ENCODE peak calls at places on chromosomes 1 and 21, in six cellular contexts. Y is esophagus squamous epithelium, F is NB4, Q is GM12878, P is breast epithelium, S is tibial nerve. W is an unnamed sample.

GRCh38 chr1:24714859-24715520 is 30.3 kb upstream of the CLIC4 start:
- DNase-seq in Y (no peak), F (no peak), Q (no peak), P (peak), S (no peak), W (no peak)

GRCh38 chr21:33051925-33052324 is 18.0 kb upstream of the OLIG1 start:
- DNase-seq in Y (no peak), F (no peak), Q (no peak), P (no peak), S (no peak), W (no peak)

GRCh38 chr1:243916160-243916559 is 66.1 kb upstream of the AKT3 start:
- DNase-seq in Y (no peak), F (no peak), Q (no peak), P (no peak), S (no peak), W (no peak)

GRCh38 chr1:98044766-98045165 is 123.9 kb upstream of the DPYD start:
- DNase-seq in Y (no peak), F (no peak), Q (no peak), P (no peak), S (no peak), W (no peak)

GRCh38 chr1:29590583-29591555 is 354.5 kb downstream of the PTPRU start:
- DNase-seq in Y (no peak), F (no peak), Q (no peak), P (no peak), S (no peak), W (no peak)

GRCh38 chr1:2230781-2231666 is 2.9 kb downstream of the SKI start:
- DNase-seq in Y (no peak), F (no peak), Q (no peak), P (no peak), S (no peak), W (no peak)

GRCh38 chr1:150322310-150322709 is 977 bp downstream of the PRPF3 start:
- DNase-seq in Y (no peak), F (peak), Q (no peak), P (no peak), S (no peak), W (no peak)

GRCh38 chr1:176601358-176601757 is 138.4 kb downstream of the PAPPA2 start:
- DNase-seq in Y (no peak), F (no peak), Q (no peak), P (no peak), S (no peak), W (no peak)

GRCh38 chr1:109266965-109267364 is 16.0 kb downstream of the PSRC1 start:
- DNase-seq in Y (no peak), F (peak), Q (no peak), P (no peak), S (no peak), W (no peak)

GRCh38 chr1:49686107-49686506 is 337.6 kb downstream of the AGBL4 start:
- DNase-seq in Y (no peak), F (no peak), Q (no peak), P (no peak), S (no peak), W (no peak)

GRCh38 chr1:109723351-109723750 is 11.3 kb downstream of the GSTM5 start:
- DNase-seq in Y (no peak), F (no peak), Q (no peak), P (no peak), S (no peak), W (no peak)

GRCh38 chr21:28602581-28602980 is 390.1 kb downstream of the LTN1 start:
- DNase-seq in Y (no peak), F (no peak), Q (no peak), P (no peak), S (no peak), W (no peak)

GRCh38 chr1:27306892-27307850 is 14.8 kb upstream of the TMEM222 start:
- DNase-seq in Y (no peak), F (peak), Q (no peak), P (no peak), S (no peak), W (no peak)

GRCh38 chr1:232036161-232036942 is 409.8 kb downstream of the DISC1 start:
- DNase-seq in Y (no peak), F (no peak), Q (no peak), P (no peak), S (no peak), W (no peak)

GRCh38 chr21:42389449-42389835 is 6.4 kb downstream of the TMPRSS3 start:
- DNase-seq in Y (no peak), F (no peak), Q (no peak), P (peak), S (no peak), W (peak)

GRCh38 chr1:85460555-85461088 is 4.3 kb downstream of the DDAH1 start:
- DNase-seq in Y (no peak), F (no peak), Q (no peak), P (peak), S (no peak), W (peak)

GRCh38 chr1:180623579-180624347 is 8.1 kb upstream of the XPR1 start:
- DNase-seq in Y (no peak), F (peak), Q (no peak), P (no peak), S (no peak), W (no peak)

GRCh38 chr1:36658838-36659237 is 176.1 kb upstream of the CSF3R start:
- DNase-seq in Y (no peak), F (no peak), Q (no peak), P (no peak), S (no peak), W (peak)

GRCh38 chr1:37455516-37455915 is 18.9 kb upstream of the ZC3H12A start:
- DNase-seq in Y (no peak), F (no peak), Q (no peak), P (no peak), S (no peak), W (no peak)

GRCh38 chr1:10033359-10033845 is 644 bp downstream of the UBE4B start:
- DNase-seq in Y (no peak), F (peak), Q (no peak), P (no peak), S (no peak), W (no peak)

GRCh38 chr1:10032287-10032589 is 520 bp upstream of the UBE4B start:
- DNase-seq in Y (no peak), F (no peak), Q (no peak), P (no peak), S (no peak), W (no peak)

GRCh38 chr1:10027027-10027426 is 5.7 kb upstream of the UBE4B start:
- DNase-seq in Y (no peak), F (no peak), Q (no peak), P (no peak), S (no peak), W (no peak)

GRCh38 chr1:10031461-10031860 is 1.3 kb upstream of the UBE4B start:
- DNase-seq in Y (no peak), F (no peak), Q (no peak), P (no peak), S (no peak), W (no peak)

DNA sequence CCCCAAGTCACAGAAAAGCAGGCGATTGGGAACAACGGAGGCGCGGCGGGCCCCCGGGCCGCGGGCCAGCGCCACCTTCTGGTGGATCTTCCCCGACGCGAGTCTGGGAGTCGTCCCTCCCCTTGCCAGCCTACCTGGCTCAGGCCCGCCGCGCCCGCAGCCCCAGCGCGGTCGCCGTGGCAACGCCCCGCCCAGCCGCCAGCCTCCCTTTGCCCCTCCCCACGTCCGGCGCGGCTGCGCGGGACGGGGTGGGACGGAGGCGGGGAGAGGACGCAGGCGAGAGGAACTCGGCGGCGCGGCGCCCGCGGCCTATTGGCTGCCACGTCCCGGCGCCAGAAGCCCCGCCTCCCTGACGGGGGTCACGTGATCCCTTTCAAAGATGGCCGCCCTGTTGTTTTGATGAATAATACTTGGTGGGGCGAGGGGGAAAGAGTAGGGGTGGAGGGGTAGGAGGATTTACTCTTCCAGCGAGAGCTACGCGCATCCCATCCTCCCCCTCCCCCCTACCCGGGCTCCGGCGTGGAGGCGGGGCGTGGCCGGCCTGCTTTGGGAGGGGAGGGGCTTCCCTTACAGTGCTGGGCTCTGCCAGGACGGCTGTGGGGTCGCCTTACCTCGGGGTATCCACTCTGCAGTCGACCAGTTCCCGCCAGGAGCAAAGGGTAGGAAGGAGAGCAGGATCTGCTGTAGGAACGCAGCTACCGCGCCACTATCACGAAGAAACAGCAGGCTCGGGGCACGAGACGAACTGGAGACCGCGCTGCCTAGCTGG is at the start of gene UBE4B:
- DNase-seq in Y (peak), F (peak), Q (peak), P (peak), S (peak), W (peak)
- TF ChIP-seq POLR2A in Y (no peak), F (peak), Q (peak), P (peak), S (peak), W (no peak)

GRCh38 chr1:14698206-14698605 is 99.7 kb downstream of the KAZN start:
- DNase-seq in Y (no peak), F (no peak), Q (no peak), P (no peak), S (no peak), W (no peak)

GRCh38 chr1:14697371-14697770 is 98.9 kb downstream of the KAZN start:
- DNase-seq in Y (no peak), F (no peak), Q (no peak), P (no peak), S (no peak), W (no peak)

GRCh38 chr1:14704846-14705245 is 106.4 kb downstream of the KAZN start:
- DNase-seq in Y (no peak), F (no peak), Q (peak), P (no peak), S (no peak), W (no peak)

GRCh38 chr1:14696766-14697165 is 98.3 kb downstream of the KAZN start:
- DNase-seq in Y (no peak), F (no peak), Q (no peak), P (no peak), S (no peak), W (no peak)

DNA sequence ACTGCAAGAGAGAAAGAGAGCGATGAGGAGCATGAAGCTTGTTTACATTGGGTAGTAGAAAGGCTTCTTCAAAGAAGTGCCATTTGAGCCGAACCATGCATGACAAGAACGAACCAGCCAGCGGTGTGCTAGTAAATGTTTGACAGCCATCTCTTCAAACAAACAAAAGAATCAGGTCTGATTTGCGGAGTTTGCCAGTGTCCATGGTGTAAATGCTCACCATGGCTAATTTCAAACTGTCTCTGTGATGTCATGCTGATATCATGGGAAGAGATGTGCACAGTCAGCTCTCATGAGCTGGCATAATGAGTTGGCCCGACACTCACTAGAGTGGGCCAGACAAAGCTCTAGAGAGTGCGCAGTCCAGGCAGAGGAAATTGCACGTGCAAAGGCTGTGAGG is 101.1 kb downstream of the KAZN start:
- DNase-seq in Y (no peak), F (no peak), Q (no peak), P (no peak), S (no peak), W (no peak)
- TF ChIP-seq POLR2A in Y (no peak), F (no peak), Q (no peak), P (no peak), S (no peak), W (no peak)

DNA sequence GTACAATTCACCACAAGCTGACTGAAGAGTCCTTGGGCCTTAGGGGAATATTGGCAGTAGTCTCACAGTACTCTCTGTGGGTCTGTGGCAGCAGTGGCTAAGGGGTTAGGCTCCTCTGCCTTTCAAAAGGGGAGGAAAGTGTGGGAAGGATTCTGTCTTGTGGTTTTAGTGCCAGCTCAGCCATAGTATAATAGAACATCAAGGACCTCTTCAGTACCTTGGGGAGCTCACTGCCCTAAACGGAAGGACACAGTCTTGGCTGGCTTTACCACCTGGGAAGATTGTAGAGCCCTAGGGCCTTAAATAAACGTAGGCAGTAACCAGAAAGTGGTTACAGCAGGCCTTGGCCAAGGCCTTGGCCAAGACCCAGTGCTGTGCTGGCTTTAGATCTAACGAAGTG is 265.7 kb downstream of the COL11A1 start:
- DNase-seq in Y (no peak), F (peak), Q (no peak), P (no peak), S (no peak), W (no peak)
- TF ChIP-seq POLR2A in Y (no peak), F (no peak), Q (no peak), P (no peak), S (no peak), W (no peak)

DNA sequence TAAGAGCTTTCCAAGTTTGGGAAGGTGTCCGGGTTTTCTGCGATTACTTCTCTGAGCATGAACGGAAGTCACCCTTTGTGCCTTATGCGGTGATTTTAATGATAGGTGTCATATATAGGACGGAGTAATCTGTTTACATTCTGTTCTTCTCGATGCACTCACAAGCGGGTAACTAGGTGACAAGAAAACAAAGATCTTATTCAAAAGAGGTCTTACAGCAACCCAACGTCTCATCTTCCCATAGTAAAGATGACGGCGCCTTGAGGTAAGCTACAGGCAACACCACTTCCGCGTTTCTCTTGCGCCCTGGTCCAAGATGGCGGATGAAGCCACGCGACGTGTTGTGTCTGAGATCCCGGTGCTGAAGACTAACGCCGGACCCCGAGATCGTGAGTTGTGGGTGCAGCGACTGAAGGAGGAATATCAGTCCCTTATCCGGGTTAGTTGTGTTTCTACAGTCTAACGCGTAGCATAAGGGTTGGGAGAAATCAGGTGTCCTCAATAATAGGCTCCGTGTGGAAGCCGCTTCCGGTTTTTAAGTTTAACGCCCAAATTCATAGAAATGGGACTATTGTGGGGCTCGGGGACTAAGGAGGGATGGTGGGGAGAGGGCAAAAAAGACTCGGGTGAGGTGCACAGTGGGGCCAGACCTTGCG is at the start of gene UFC1:
- DNase-seq in Y (peak), F (peak), Q (peak), P (peak), S (peak), W (peak)
- TF ChIP-seq POLR2A in Y (no peak), F (peak), Q (peak), P (no peak), S (peak), W (no peak)

GRCh38 chr21:44327603-44327974 is 11.6 kb downstream of the CFAP410 start:
- DNase-seq in Y (no peak), F (peak), Q (no peak), P (no peak), S (no peak), W (no peak)
- TF ChIP-seq POLR2A in Y (no peak), F (no peak), Q (no peak), P (no peak), S (no peak), W (no peak)

GRCh38 chr1:234969630-234970370 is 158.8 kb downstream of the TOMM20 start:
- DNase-seq in Y (no peak), F (no peak), Q (no peak), P (no peak), S (peak), W (peak)

GRCh38 chr1:234970371-234970730 is 158.3 kb downstream of the TOMM20 start:
- DNase-seq in Y (no peak), F (no peak), Q (no peak), P (no peak), S (no peak), W (no peak)

GRCh38 chr1:234970731-234971476 is 157.7 kb downstream of the TOMM20 start:
- DNase-seq in Y (no peak), F (peak), Q (no peak), P (peak), S (peak), W (peak)

GRCh38 chr1:234968470-234968869 is 160.2 kb downstream of the TOMM20 start:
- DNase-seq in Y (no peak), F (no peak), Q (no peak), P (no peak), S (no peak), W (no peak)

DNA sequence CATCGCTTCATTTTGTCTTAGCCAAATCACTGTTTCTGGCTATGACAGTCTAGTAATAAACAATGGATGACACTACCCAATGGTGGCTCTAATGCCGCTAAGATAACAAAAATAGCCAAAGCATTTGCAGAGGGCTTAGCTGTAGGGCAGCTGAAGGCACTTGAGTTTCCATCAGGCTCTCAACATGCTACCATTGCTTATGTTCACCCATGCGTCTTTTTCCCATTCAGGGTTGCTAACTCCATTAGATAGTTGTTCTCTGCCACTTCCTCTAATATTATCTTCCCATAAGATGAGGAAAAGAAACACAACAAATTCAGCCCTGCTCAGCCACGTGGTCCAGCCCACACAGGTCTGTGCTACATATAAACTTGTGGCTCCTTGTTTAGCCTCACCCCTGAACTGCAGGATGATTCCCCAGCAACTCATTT is 159.6 kb downstream of the TOMM20 start:
- DNase-seq in Y (no peak), F (no peak), Q (no peak), P (no peak), S (no peak), W (no peak)
- TF ChIP-seq POLR2A in Y (no peak), F (no peak), Q (no peak), P (no peak), S (no peak), W (no peak)

GRCh38 chr1:33181038-33181861 is 593 bp downstream of the TRIM62 start:
- DNase-seq in Y (no peak), F (peak), Q (no peak), P (no peak), S (no peak), W (peak)

GRCh38 chr1:33182896-33183295 is 1.1 kb upstream of the TRIM62 start:
- DNase-seq in Y (no peak), F (no peak), Q (no peak), P (peak), S (no peak), W (no peak)

GRCh38 chr1:33182452-33182851 is 609 bp upstream of the TRIM62 start:
- DNase-seq in Y (no peak), F (no peak), Q (no peak), P (no peak), S (peak), W (no peak)

GRCh38 chr1:33183306-33183705 is 1.5 kb upstream of the TRIM62 start:
- DNase-seq in Y (no peak), F (no peak), Q (no peak), P (peak), S (no peak), W (no peak)

GRCh38 chr1:33181906-33182305 is at the start of gene TRIM62:
- DNase-seq in Y (peak), F (peak), Q (no peak), P (peak), S (peak), W (peak)
- TF ChIP-seq POLR2A in Y (no peak), F (peak), Q (peak), P (peak), S (peak), W (no peak)

W was measured in stomach.